ENCODE peak calls at places on chromosome 11, in seven cellular contexts. A is CD4-positive, alpha-beta T cell; K is heart right ventricle; J is PC-3; C is bronchial epithelial cell; Y is ovary; M is left ventricle myocardium inferior. V is an unnamed sample.
A peak's percentile ranks its signal among the peaks of the same experiment; 100 is the strongest.

GRCh38 chr11:36131719-36132349 is 157.4 kb downstream of the COMMD9 start:
- DNase-seq in A (no peak), K (peak; percentile 24), J (peak; percentile 29), C (peak; percentile 33), Y (peak; percentile 69), M (peak; percentile 35), V (no peak)

GRCh38 chr11:23112987-23113886 is 253.0 kb upstream of the CCDC179 start:
- DNase-seq in A (no peak), K (no peak), J (peak; percentile 85), C (peak; percentile 63), Y (no peak), M (no peak), V (no peak)

GRCh38 chr11:24759742-24760141 is 262.9 kb downstream of the LUZP2 start:
- DNase-seq in A (no peak), K (no peak), J (no peak), C (no peak), Y (no peak), M (no peak), V (no peak)

GRCh38 chr11:36300651-36301050 is 4.6 kb downstream of the PRR5L start:
- DNase-seq in A (no peak), K (peak; percentile 69), J (peak; percentile 59), C (no peak), Y (peak; percentile 60), M (peak; percentile 72), V (no peak)

GRCh38 chr11:105106140-105106539 is 33.4 kb downstream of the CARD18 start:
- DNase-seq in A (no peak), K (no peak), J (no peak), C (no peak), Y (no peak), M (no peak), V (no peak)

GRCh38 chr11:134341805-134342571 is 10.2 kb downstream of the GLB1L2 start:
- DNase-seq in A (no peak), K (no peak), J (no peak), C (no peak), Y (no peak), M (no peak), V (no peak)

GRCh38 chr11:68942090-68942620 is 38.5 kb downstream of the IGHMBP2 start:
- DNase-seq in A (no peak), K (no peak), J (no peak), C (no peak), Y (no peak), M (no peak), V (no peak)

GRCh38 chr11:46348986-46349401 is 1.7 kb downstream of the DGKZ start:
- DNase-seq in A (peak; percentile 67), K (no peak), J (no peak), C (no peak), Y (no peak), M (no peak), V (no peak)

GRCh38 chr11:11958403-11958802 is 50.0 kb downstream of the DKK3 start:
- DNase-seq in A (no peak), K (no peak), J (no peak), C (no peak), Y (no peak), M (no peak), V (peak; percentile 57)

GRCh38 chr11:15651782-15652181 is 537.1 kb downstream of the INSC start:
- DNase-seq in A (no peak), K (no peak), J (no peak), C (no peak), Y (peak; percentile 33), M (no peak), V (no peak)

GRCh38 chr11:69468911-69469885 is 12.3 kb upstream of the LINC01488 start:
- DNase-seq in A (no peak), K (no peak), J (no peak), C (no peak), Y (no peak), M (peak; percentile 12), V (peak; percentile 38)

GRCh38 chr11:61526956-61527731 is 18.6 kb downstream of the LRRC10B start:
- DNase-seq in A (no peak), K (no peak), J (no peak), C (no peak), Y (no peak), M (no peak), V (no peak)

GRCh38 chr11:12239396-12240298 is 129.3 kb downstream of the MICAL2 start:
- DNase-seq in A (no peak), K (no peak), J (peak; percentile 66), C (peak; percentile 53), Y (no peak), M (no peak), V (no peak)

GRCh38 chr11:124075841-124076571 is 34.9 kb upstream of the OR10G7 start:
- DNase-seq in A (no peak), K (peak; percentile 13), J (no peak), C (no peak), Y (no peak), M (no peak), V (peak; percentile 59)

GRCh38 chr11:2665747-2666710 is 33.8 kb downstream of the KCNQ1OT1 start:
- DNase-seq in A (no peak), K (no peak), J (no peak), C (no peak), Y (no peak), M (no peak), V (no peak)

GRCh38 chr11:68503792-68504191 is 43.2 kb downstream of the PPP6R3 start:
- DNase-seq in A (no peak), K (no peak), J (no peak), C (no peak), Y (no peak), M (no peak), V (no peak)

GRCh38 chr11:70842701-70843100 is 409.7 kb downstream of the SHANK2 start:
- DNase-seq in A (no peak), K (no peak), J (no peak), C (no peak), Y (no peak), M (no peak), V (no peak)

GRCh38 chr11:48210052-48210451 is 6.6 kb upstream of the OR4B1 start:
- DNase-seq in A (no peak), K (no peak), J (peak; percentile 35), C (no peak), Y (no peak), M (no peak), V (no peak)

GRCh38 chr11:132103006-132103405 is 732.6 kb downstream of the NTM start:
- DNase-seq in A (no peak), K (no peak), J (no peak), C (no peak), Y (no peak), M (no peak), V (no peak)

GRCh38 chr11:67299471-67300191 is 3.7 kb upstream of the SSH3 start:
- DNase-seq in A (no peak), K (no peak), J (no peak), C (no peak), Y (peak; percentile 29), M (no peak), V (peak; percentile 63)

GRCh38 chr11:12531681-12532080 is 142.5 kb upstream of the TEAD1 start:
- DNase-seq in A (no peak), K (no peak), J (no peak), C (peak; percentile 71), Y (no peak), M (no peak), V (no peak)

GRCh38 chr11:62340269-62340901 is 3.1 kb downstream of the ASRGL1 start:
- DNase-seq in A (peak; percentile 53), K (peak; percentile 27), J (peak; percentile 74), C (peak; percentile 42), Y (peak; percentile 23), M (peak; percentile 32), V (no peak)

GRCh38 chr11:32643526-32643925 is 59.9 kb downstream of the EIF3M start:
- DNase-seq in A (no peak), K (no peak), J (peak; percentile 79), C (peak; percentile 92), Y (no peak), M (no peak), V (no peak)

GRCh38 chr11:28858076-28858475 is 749.9 kb downstream of the METTL15 start:
- DNase-seq in A (no peak), K (no peak), J (no peak), C (no peak), Y (no peak), M (no peak), V (no peak)

GRCh38 chr11:28860898-28861297 is 752.7 kb downstream of the METTL15 start:
- DNase-seq in A (no peak), K (no peak), J (peak; percentile 70), C (peak; percentile 78), Y (no peak), M (no peak), V (no peak)

GRCh38 chr11:28863422-28863821 is 755.2 kb downstream of the METTL15 start:
- DNase-seq in A (no peak), K (no peak), J (no peak), C (no peak), Y (no peak), M (no peak), V (no peak)
- H3K27me3 ChIP-seq in A (no peaks in the 10 kb centered on the region), K (no peaks in the 10 kb centered on the region), J (no peaks in the 10 kb centered on the region), C (no peaks in the 10 kb centered on the region), Y (no peaks in the 10 kb centered on the region), M (no peaks in the 10 kb centered on the region), V (no peaks in the 10 kb centered on the region)

DNA sequence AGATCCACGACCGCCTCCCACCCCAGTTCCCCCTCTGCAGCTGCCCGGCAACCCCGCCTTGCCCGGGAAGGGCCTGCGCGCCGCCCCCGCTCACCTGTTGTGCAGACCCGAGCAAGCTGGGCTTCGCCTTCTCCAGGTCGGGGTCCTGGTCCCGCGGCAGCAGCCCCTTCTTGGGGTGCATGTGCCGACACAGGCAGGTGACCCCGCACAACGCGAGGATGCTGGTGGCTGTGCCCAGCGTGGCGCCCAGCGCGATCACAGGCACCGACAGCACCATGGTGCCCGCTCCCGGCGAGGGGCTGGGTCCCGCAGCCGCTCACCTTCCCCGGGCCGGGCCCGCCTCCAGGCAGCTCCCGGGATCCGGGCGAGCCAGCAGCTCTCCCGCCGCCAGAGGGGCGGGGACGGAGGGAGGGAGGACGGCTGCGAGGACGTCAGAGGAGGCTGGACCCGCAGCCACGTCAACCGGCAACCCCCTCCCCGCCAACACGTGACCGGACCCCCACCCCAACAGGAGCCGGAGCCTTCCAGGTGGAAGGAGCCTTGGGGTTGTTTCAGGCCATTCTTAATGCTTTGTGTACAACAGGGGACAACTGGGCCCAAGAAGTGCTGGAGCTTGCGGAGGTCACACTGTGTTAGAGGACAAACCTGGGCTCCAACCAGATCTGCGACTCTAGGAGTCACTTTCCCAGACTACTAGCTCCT is at the start of gene SYT13:
- DNase-seq in A (no peak), K (peak; percentile 45), J (no peak), C (no peak), Y (no peak), M (no peak), V (peak; percentile 79)
- H3K27me3 ChIP-seq in A (peaks cover 73% of the 10 kb centered on the region), K (peaks cover 78% of the 10 kb centered on the region), J (peaks cover 32% of the 10 kb centered on the region), C (peaks cover 28% of the 10 kb centered on the region), Y (no peaks in the 10 kb centered on the region), M (peaks cover 97% of the 10 kb centered on the region), V (no peaks in the 10 kb centered on the region)

GRCh38 chr11:120564573-120565301 is 53.2 kb downstream of the GRIK4 start:
- DNase-seq in A (no peak), K (peak; percentile 50), J (no peak), C (peak; percentile 15), Y (peak; percentile 67), M (peak; percentile 45), V (peak; percentile 80)
- H3K27me3 ChIP-seq in A (peaks cover 52% of the 10 kb centered on the region), K (peaks cover 17% of the 10 kb centered on the region), J (peaks cover 41% of the 10 kb centered on the region), C (peaks cover 5% of the 10 kb centered on the region), Y (no peaks in the 10 kb centered on the region), M (peaks cover 18% of the 10 kb centered on the region), V (no peaks in the 10 kb centered on the region)

DNA sequence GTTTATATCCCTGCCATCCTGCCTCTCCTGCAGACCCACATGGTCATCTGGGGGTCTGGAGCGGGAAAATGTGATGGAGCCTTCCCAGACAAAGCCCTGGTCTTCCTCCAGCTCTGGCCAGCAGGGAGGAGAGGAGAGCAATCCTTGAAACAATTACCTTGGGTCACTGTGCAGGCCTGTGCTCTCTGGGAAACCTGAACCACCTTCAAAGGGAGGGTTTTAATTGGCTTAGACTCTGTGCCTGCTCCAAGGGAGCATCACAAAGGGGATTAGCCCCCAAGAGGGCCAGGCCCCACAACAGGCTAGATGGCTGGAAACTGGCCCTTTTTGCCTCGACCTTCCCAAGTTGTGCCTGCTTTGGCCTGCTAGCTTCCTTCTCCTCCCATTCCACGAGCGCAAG is 351.9 kb downstream of the TENM4 start:
- DNase-seq in A (no peak), K (no peak), J (no peak), C (no peak), Y (no peak), M (no peak), V (no peak)
- H3K27me3 ChIP-seq in A (no peaks in the 10 kb centered on the region), K (no peaks in the 10 kb centered on the region), J (no peaks in the 10 kb centered on the region), C (no peaks in the 10 kb centered on the region), Y (no peaks in the 10 kb centered on the region), M (peaks cover 19% of the 10 kb centered on the region), V (no peaks in the 10 kb centered on the region)